ENCODE peak calls at places on chromosomes 1 and 21, in four cellular contexts. One of them, this sample, is unnamed.

GRCh38 chr21:27674037-27674436 is 707.1 kb upstream of the ADAMTS5 start:
- DNase-seq in lung microvascular endothelial cell: no peak
- DNase-seq in COLO829: no peak
- DNase-seq in T-helper 2 cell: no peak
- DNase-seq in this sample: no peak

GRCh38 chr1:101366513-101367215 is 129.8 kb downstream of the S1PR1 start:
- DNase-seq in T-helper 2 cell: no peak
- DNase-seq in lung microvascular endothelial cell: peak
- DNase-seq in COLO829: no peak
- DNase-seq in this sample: no peak

GRCh38 chr1:109240158-109241152 is 8.9 kb upstream of the CELSR2 start:
- DNase-seq in lung microvascular endothelial cell: no peak
- DNase-seq in COLO829: no peak
- DNase-seq in T-helper 2 cell: peak
- DNase-seq in this sample: no peak

GRCh38 chr1:175538442-175538841 is 205.0 kb downstream of the TNR start:
- DNase-seq in T-helper 2 cell: no peak
- DNase-seq in COLO829: no peak
- DNase-seq in lung microvascular endothelial cell: no peak
- DNase-seq in this sample: no peak

GRCh38 chr1:164382384-164382783 is 176.6 kb upstream of the PBX1 start:
- DNase-seq in T-helper 2 cell: no peak
- DNase-seq in lung microvascular endothelial cell: no peak
- DNase-seq in COLO829: no peak
- DNase-seq in this sample: no peak

GRCh38 chr1:180779584-180779983 is 133.1 kb upstream of the KIAA1614 start:
- DNase-seq in T-helper 2 cell: no peak
- DNase-seq in lung microvascular endothelial cell: no peak
- DNase-seq in COLO829: no peak
- DNase-seq in this sample: no peak

GRCh38 chr1:223622132-223622842 is 43.2 kb downstream of the CAPN8 start:
- DNase-seq in T-helper 2 cell: no peak
- DNase-seq in lung microvascular endothelial cell: no peak
- DNase-seq in COLO829: no peak
- DNase-seq in this sample: no peak

GRCh38 chr1:248243204-248243603 is 12.0 kb downstream of the OR2M4 start:
- DNase-seq in T-helper 2 cell: peak
- DNase-seq in lung microvascular endothelial cell: peak
- DNase-seq in COLO829: peak
- DNase-seq in this sample: peak

GRCh38 chr1:183353597-183353996 is 64.6 kb downstream of the NMNAT2 start:
- DNase-seq in lung microvascular endothelial cell: no peak
- DNase-seq in T-helper 2 cell: no peak
- DNase-seq in COLO829: no peak
- DNase-seq in this sample: no peak

GRCh38 chr1:54614558-54614957 is 8.8 kb downstream of the FAM151A start:
- DNase-seq in lung microvascular endothelial cell: no peak
- DNase-seq in COLO829: no peak
- DNase-seq in T-helper 2 cell: no peak
- DNase-seq in this sample: no peak

This sample was measured in GM10248.